ENCODE peak calls at places on chromosomes 2 and 18, in nine cellular contexts. R is breast epithelium, A is right atrium auricular region, B is PC-3, Q is IMR-90, I is PC-9, J is transverse colon, O is A549, P is tibial nerve. U is an unnamed sample.

GRCh38 chr18:45951021-45951714 is 16.0 kb downstream of the EPG5 start:
- DNase-seq in P (no peak), O (peak), A (no peak), J (no peak), R (no peak), B (peak), Q (peak), I (peak), U (peak)

GRCh38 chr2:106030287-106031268 is 163.5 kb downstream of the UXS1 start:
- DNase-seq in P (peak), A (no peak), O (peak), R (no peak), I (peak), B (peak), J (peak), Q (peak), U (peak)

GRCh38 chr2:29811378-29811777 is 110.0 kb downstream of the ALK start:
- DNase-seq in Q (peak), R (no peak), B (peak), I (no peak), A (no peak), J (no peak), O (no peak), P (no peak), U (no peak)

GRCh38 chr2:158905824-158906223 is 62.6 kb upstream of the TANC1 start:
- DNase-seq in J (no peak), R (no peak), A (no peak), P (no peak), O (no peak), Q (peak), I (no peak), B (no peak), U (no peak)

GRCh38 chr2:197453914-197454398 is 604 bp downstream of the COQ10B start:
- DNase-seq in P (peak), R (peak), I (no peak), O (no peak), A (peak), B (no peak), Q (peak), J (peak), U (peak)

GRCh38 chr2:24785704-24786321 is 7.4 kb downstream of the PTRHD1 start:
- DNase-seq in Q (no peak), J (no peak), A (no peak), R (no peak), B (no peak), I (no peak), P (no peak), O (no peak), U (no peak)

GRCh38 chr18:63192171-63192884 is 127.2 kb downstream of the BCL2 start:
- DNase-seq in P (no peak), B (no peak), O (no peak), Q (no peak), A (no peak), R (no peak), I (no peak), J (no peak), U (no peak)

GRCh38 chr2:112686348-112687217 is 34.2 kb upstream of the NT5DC4 start:
- DNase-seq in P (no peak), O (no peak), B (no peak), I (no peak), A (no peak), Q (no peak), R (no peak), J (no peak), U (no peak)

GRCh38 chr2:190585000-190585678 is 50.6 kb upstream of the NEMP2 start:
- DNase-seq in P (no peak), A (no peak), R (no peak), I (no peak), Q (no peak), B (no peak), O (no peak), J (no peak), U (no peak)

GRCh38 chr2:241286348-241287090 is 29.0 kb downstream of the HDLBP start:
- DNase-seq in P (no peak), B (no peak), J (no peak), I (no peak), R (no peak), Q (no peak), A (peak), O (peak), U (no peak)

GRCh38 chr18:26656944-26657536 is 108.7 kb upstream of the KCTD1 start:
- DNase-seq in Q (peak), P (peak), J (peak), O (peak), I (no peak), B (peak), A (peak), R (peak), U (peak)

GRCh38 chr2:950627-950992 is at the start of gene SNTG2:
- DNase-seq in J (peak), R (no peak), A (no peak), B (no peak), P (peak), O (no peak), I (no peak), Q (no peak), U (peak)

GRCh38 chr2:82259551-82259950 is 1955.0 kb upstream of the LRRTM1 start:
- DNase-seq in Q (no peak), I (no peak), J (no peak), A (no peak), P (no peak), B (no peak), O (no peak), R (no peak), U (no peak)

GRCh38 chr2:152473151-152473857 is 138.3 kb downstream of the FMNL2 start:
- DNase-seq in A (no peak), R (no peak), J (no peak), B (peak), I (peak), O (peak), P (no peak), Q (no peak), U (no peak)

GRCh38 chr2:152472524-152472923 is 137.6 kb downstream of the FMNL2 start:
- DNase-seq in B (no peak), P (no peak), Q (no peak), J (no peak), O (no peak), A (no peak), R (no peak), I (peak), U (no peak)

GRCh38 chr2:152471013-152471412 is 136.0 kb downstream of the FMNL2 start:
- DNase-seq in A (no peak), B (no peak), Q (no peak), J (no peak), O (no peak), I (no peak), P (no peak), R (no peak), U (no peak)

GRCh38 chr2:152468832-152469692 is 134.1 kb downstream of the FMNL2 start:
- DNase-seq in P (no peak), O (peak), A (no peak), I (peak), R (no peak), Q (peak), J (peak), B (peak), U (no peak)

GRCh38 chr2:152471499-152471898 is 136.5 kb downstream of the FMNL2 start:
- DNase-seq in P (no peak), O (no peak), Q (no peak), J (no peak), R (no peak), B (no peak), A (no peak), I (no peak), U (no peak)
- H3K27ac ChIP-seq in P (peak), O (peak), Q (no peak), J (peak), R (peak), B (no peak), A (peak), I (peak), U (no peak)

GRCh38 chr2:71121479-71121878 is 8.6 kb downstream of the MCEE start:
- DNase-seq in J (no peak), B (no peak), P (no peak), I (no peak), Q (no peak), O (no peak), R (no peak), A (no peak), U (no peak)

GRCh38 chr2:71122917-71123316 is 7.1 kb downstream of the MCEE start:
- DNase-seq in A (no peak), P (no peak), B (peak), O (no peak), I (no peak), J (no peak), R (no peak), Q (peak), U (no peak)

GRCh38 chr2:71117064-71117463 is 13.0 kb downstream of the MCEE start:
- DNase-seq in R (no peak), I (no peak), Q (no peak), O (no peak), B (no peak), P (no peak), J (no peak), A (no peak), U (no peak)

GRCh38 chr2:71125506-71126294 is 4.3 kb downstream of the MCEE start:
- DNase-seq in R (no peak), B (no peak), A (no peak), Q (no peak), I (no peak), O (no peak), J (no peak), P (no peak), U (peak)

GRCh38 chr2:71120195-71120594 is 9.8 kb downstream of the MCEE start:
- DNase-seq in B (no peak), J (no peak), R (no peak), I (no peak), P (no peak), Q (no peak), O (no peak), A (no peak), U (no peak)
- H3K27ac ChIP-seq in B (no peak), J (no peak), R (no peak), I (no peak), P (no peak), Q (no peak), O (no peak), A (no peak), U (no peak)

DNA sequence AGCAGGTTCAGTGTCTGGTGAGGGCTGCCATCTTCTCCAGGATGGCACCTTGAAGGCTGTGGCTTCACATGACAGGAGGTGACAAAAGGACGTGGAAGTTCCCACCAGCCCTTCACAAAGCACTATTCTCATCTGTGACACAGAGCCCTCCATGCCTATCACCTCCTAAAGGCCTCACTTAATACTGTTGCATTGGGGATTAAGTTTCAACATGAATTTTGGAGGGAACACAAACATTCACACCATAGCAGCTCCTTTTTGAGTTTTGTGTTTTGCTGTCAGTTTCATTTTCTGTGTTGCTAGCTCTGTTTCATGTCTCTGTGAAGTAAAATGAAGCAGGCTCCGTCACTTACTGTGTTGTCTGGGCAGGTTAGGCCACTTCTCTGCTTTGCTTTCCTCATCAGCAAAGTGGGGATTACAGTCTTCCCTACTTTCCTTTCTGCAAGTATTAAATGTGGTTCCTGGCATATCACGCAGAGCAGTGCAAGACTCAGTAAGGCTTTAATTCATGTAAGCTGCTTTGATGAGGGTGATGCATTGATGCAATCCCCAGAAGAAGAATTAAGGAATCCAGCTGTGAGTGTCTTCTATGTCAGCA is 31.6 kb downstream of the LIMS1 start:
- DNase-seq in J (no peak), P (no peak), A (no peak), O (no peak), Q (no peak), I (no peak), R (no peak), B (no peak), U (no peak)
- H3K27ac ChIP-seq in J (peak), P (no peak), A (no peak), O (no peak), Q (no peak), I (no peak), R (no peak), B (no peak), U (no peak)

DNA sequence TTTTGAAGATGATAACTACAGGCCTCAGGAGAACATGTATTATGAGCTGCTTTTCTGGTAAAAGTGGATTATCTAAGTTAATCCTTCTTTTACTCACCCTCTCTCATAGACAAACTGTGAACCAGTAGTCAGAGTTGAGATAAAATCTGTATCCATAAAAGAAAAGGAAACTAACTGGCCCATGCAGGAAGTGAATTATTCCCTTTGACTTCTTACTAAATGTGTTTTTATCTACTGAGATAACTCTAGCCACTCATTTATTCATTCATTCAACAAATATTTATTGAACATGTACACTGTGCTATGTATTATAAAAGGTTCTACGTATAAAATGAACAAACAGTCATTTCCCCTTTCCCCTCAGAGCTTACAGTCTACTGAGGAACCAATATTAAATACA is 10.0 kb downstream of the WDR35 start:
- DNase-seq in I (no peak), Q (no peak), A (no peak), O (no peak), R (no peak), B (no peak), J (no peak), P (no peak), U (no peak)
- H3K27ac ChIP-seq in I (no peak), Q (no peak), A (no peak), O (no peak), R (no peak), B (no peak), J (no peak), P (no peak), U (no peak)

GRCh38 chr2:208311321-208311720 is 45.3 kb downstream of the PIKFYVE start:
- DNase-seq in O (no peak), I (no peak), P (no peak), B (no peak), A (no peak), R (no peak), Q (no peak), J (no peak), U (no peak)
- H3K27ac ChIP-seq in O (no peak), I (no peak), P (no peak), B (no peak), A (no peak), R (no peak), Q (no peak), J (no peak), U (no peak)

U was measured in adrenal gland.